ENCODE peak calls at places on chromosomes 4 and X, in four cellular contexts. R is thoracic aorta, T is Peyer's patch, V is mammary epithelial cell. Z is an unnamed sample.

GRCh38 chr4:2900701-2901100 is 57.1 kb downstream of the ADD1 start:
- DNase-seq in R (no peak), T (no peak), V (no peak), Z (no peak)

GRCh38 chr4:105417624-105418023 is 56.2 kb downstream of the PPA2 start:
- DNase-seq in R (no peak), T (no peak), V (no peak), Z (no peak)

GRCh38 chrX:106933538-106933961 is 13.3 kb downstream of the CLDN2 start:
- DNase-seq in R (no peak), T (no peak), V (no peak), Z (no peak)

GRCh38 chrX:120251471-120252011 is 929 bp downstream of the ZBTB33 start:
- DNase-seq in R (no peak), T (no peak), V (peak; percentile 9), Z (no peak)

GRCh38 chrX:69616520-69617203 is 749 bp downstream of the EDA start:
- DNase-seq in R (no peak), T (no peak), V (no peak), Z (no peak)

GRCh38 chrX:14832591-14832990 is 40.3 kb downstream of the FANCB start:
- DNase-seq in R (no peak), T (no peak), V (no peak), Z (no peak)

GRCh38 chr4:7151668-7152227 is 40.6 kb upstream of the SORCS2 start:
- DNase-seq in R (no peak), T (no peak), V (no peak), Z (no peak)

GRCh38 chr4:156476359-156476758 is 495.2 kb downstream of the PDGFC start:
- DNase-seq in R (no peak), T (no peak), V (peak; percentile 98), Z (no peak)

GRCh38 chrX:38214551-38214950 is 6.1 kb downstream of the SRPX start:
- DNase-seq in R (no peak), T (no peak), V (peak; percentile 60), Z (no peak)

GRCh38 chr4:31548823-31549222 is 828.7 kb downstream of the PCDH7 start:
- DNase-seq in R (no peak), T (no peak), V (no peak), Z (no peak)

GRCh38 chr4:39353478-39354177 is 12.5 kb downstream of the RFC1 start:
- DNase-seq in R (no peak), T (no peak), V (peak; percentile 48), Z (no peak)

GRCh38 chr4:1598641-1599481 is 85.3 kb downstream of the FAM53A start:
- DNase-seq in R (no peak), T (no peak), V (no peak), Z (no peak)

GRCh38 chrX:52923781-52924241 is 26.7 kb downstream of the FAM156B start:
- DNase-seq in R (no peak), T (no peak), V (peak; percentile 61), Z (no peak)

GRCh38 chr4:7315935-7316334 is 118.8 kb downstream of the PSAPL1 start:
- DNase-seq in R (no peak), T (no peak), V (no peak), Z (no peak)

GRCh38 chr4:13546855-13547562 is 2.7 kb upstream of the NKX3-2 start:
- DNase-seq in R (no peak), T (no peak), V (no peak), Z (no peak)

GRCh38 chr4:109803924-109804571 is 2.2 kb upstream of the CFI start:
- DNase-seq in R (no peak), T (no peak), V (peak; percentile 36), Z (no peak)

GRCh38 chrX:9662148-9662547 is 103.5 kb downstream of the GPR143 start:
- DNase-seq in R (no peak), T (no peak), V (no peak), Z (no peak)

GRCh38 chr4:127134490-127134889 is 498.3 kb upstream of the INTU start:
- DNase-seq in R (no peak), T (no peak), V (no peak), Z (no peak)

GRCh38 chr4:165403667-165404066 is 24.9 kb downstream of the CPE start:
- DNase-seq in R (no peak), T (no peak), V (no peak), Z (no peak)

GRCh38 chrX:7283741-7284140 is 135.8 kb upstream of the PUDP start:
- DNase-seq in R (no peak), T (no peak), V (no peak), Z (no peak)

GRCh38 chrX:153423652-153424051 is 12.4 kb downstream of the ZFP92 start:
- DNase-seq in R (no peak), T (no peak), V (no peak), Z (no peak)

GRCh38 chr4:95742179-95742578 is 97.7 kb upstream of the PDHA2 start:
- DNase-seq in R (no peak), T (no peak), V (no peak), Z (no peak)

GRCh38 chrX:68659385-68659784 is 11.9 kb downstream of the STARD8 start:
- DNase-seq in R (no peak), T (no peak), V (no peak), Z (no peak)

GRCh38 chr4:1072830-1073446 is 40.4 kb downstream of the RNF212 start:
- DNase-seq in R (no peak), T (peak; percentile 56), V (peak; percentile 55), Z (no peak)

GRCh38 chr4:103996637-103997036 is 276.9 kb upstream of the TACR3 start:
- DNase-seq in R (no peak), T (no peak), V (peak; percentile 94), Z (no peak)

GRCh38 chr4:140755811-140756291 is 334 bp downstream of the TBC1D9 start:
- DNase-seq in R (no peak), T (peak; percentile 47), V (peak; percentile 53), Z (no peak)

GRCh38 chrX:112645774-112646173 is 34.0 kb downstream of the LHFPL1 start:
- DNase-seq in R (no peak), T (no peak), V (no peak), Z (no peak)

GRCh38 chrX:153725039-153725831 is 579 bp downstream of the ABCD1 start:
- DNase-seq in R (no peak), T (no peak), V (no peak), Z (no peak)

GRCh38 chrX:133969191-133969590 is 16.2 kb downstream of the GPC3 start:
- DNase-seq in R (no peak), T (no peak), V (no peak), Z (no peak)

GRCh38 chr4:84948056-84948455 is 18.4 kb downstream of the WDFY3 start:
- DNase-seq in R (no peak), T (no peak), V (no peak), Z (no peak)

GRCh38 chr4:100016191-100016590 is 66.1 kb upstream of the H2AZ1 start:
- DNase-seq in R (no peak), T (no peak), V (no peak), Z (no peak)

GRCh38 chrX:11447418-11447817 is 154.2 kb downstream of the AMELX start:
- DNase-seq in R (no peak), T (no peak), V (no peak), Z (no peak)

GRCh38 chrX:11446951-11447350 is 153.7 kb downstream of the AMELX start:
- DNase-seq in R (no peak), T (no peak), V (no peak), Z (no peak)

GRCh38 chrX:11445540-11445939 is 152.3 kb downstream of the AMELX start:
- DNase-seq in R (no peak), T (no peak), V (no peak), Z (no peak)

GRCh38 chrX:11446331-11446730 is 153.1 kb downstream of the AMELX start:
- DNase-seq in R (no peak), T (no peak), V (no peak), Z (no peak)

DNA sequence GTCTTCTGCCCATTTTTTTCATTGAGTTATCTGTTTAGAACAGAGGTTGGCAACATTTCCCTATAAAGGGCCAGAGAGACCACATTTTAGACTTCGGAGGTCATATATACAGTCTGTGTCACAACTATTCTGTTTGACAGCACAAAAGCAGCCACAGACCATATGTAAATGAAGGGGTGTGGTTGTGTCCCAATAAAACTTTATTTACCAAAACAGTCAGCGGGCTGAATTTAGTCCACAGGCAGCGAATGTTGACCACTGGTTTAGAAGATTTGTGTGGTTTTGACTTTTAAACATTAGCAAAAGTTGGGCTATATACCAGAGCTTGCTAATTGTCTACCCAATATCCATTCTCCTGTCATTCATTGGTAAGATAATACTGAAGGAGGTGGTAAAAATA is 150.8 kb downstream of the AMELX start:
- DNase-seq in R (no peak), T (no peak), V (no peak), Z (no peak)
- H3K4me1 ChIP-seq in R (peaks cover 9% of the 10 kb centered on the region), T (no peaks in the 10 kb centered on the region), V (no peaks in the 10 kb centered on the region), Z (no peaks in the 10 kb centered on the region)

DNA sequence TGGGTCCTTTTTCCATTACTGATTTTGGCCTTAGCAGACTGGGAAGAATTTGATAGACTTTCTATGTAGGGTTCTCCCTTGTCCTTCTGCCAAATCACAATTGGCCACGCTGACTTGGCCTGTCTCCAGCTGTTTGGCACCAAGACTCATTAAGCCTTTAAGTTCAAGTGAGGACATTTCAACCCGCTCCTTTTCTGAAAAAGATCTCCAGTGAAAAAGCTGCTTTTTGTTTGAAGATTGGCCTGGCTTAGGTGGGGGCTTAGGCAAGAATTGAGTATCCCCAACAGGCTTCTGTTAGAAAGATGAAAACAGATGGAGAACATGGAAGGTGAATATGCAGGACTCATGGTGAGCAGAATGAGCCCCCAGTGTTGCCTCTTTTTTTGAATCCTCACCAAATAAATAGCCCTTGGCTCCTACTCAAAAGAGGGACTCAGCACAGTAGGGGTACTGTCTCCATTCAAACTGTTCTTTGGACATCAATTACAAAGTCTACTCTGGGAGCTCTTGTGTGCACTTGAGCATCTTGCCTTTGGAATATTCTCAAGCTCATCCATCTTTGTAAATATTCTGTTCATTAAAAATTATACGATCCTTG is 28.4 kb upstream of the LIMCH1 start:
- DNase-seq in R (no peak), T (no peak), V (no peak), Z (no peak)
- H3K27ac ChIP-seq in R (peak overlapping the region; percentile 6), T (no peak overlapping the region), V (no peak overlapping the region), Z (no peak overlapping the region)

DNA sequence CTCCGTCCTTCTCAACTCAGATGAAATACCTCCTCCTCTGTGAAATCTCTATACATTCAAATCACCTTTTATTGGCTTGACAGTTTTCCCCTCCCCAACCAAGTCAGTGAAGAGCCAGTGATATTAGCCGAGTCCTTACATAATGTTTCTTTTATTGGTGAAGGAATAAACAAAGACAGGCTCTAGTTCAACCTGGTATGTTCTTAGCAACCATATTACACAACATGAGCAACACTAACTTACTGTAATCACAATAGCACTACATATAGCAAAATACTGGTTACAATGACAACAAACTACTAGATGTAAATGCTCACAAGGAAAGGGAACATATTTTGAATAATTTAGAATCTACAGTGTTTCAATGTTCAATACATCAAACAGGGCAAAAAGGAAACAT is 19.9 kb downstream of the DHX15 start:
- DNase-seq in R (no peak), T (no peak), V (no peak), Z (no peak)
- H3K4me1 ChIP-seq in R (peaks cover 16% of the 10 kb centered on the region), T (no peaks in the 10 kb centered on the region), V (no peaks in the 10 kb centered on the region), Z (peaks cover 55% of the 10 kb centered on the region)

GRCh38 chrX:135974279-135974856 is 580 bp upstream of the MMGT1 start:
- DNase-seq in R (peak; percentile 24), T (peak; percentile 84), V (no peak), Z (peak; percentile 43)
- H3K27ac ChIP-seq in R (peak overlapping the region; percentile 57), T (no peak overlapping the region), V (no peak overlapping the region), Z (peak overlapping the region; percentile 78)

DNA sequence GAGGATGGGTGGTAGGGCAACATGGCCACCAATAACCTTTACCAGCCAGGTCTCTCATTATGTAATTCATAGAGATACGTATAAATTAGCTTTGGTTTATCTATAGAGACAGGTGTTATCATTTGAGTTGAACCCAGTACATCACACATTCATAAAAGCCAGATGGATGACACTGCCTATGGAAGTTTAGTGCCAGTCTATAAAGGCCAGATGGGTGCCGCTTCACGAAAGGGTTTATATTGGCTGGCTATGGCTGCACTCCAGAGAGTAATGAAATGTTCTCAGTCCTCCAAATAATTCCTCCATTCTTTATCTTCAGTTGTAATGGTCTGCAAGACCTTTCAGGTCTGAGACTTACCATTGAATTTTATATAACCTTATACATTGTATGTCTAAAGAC is 331.9 kb upstream of the NR3C2 start:
- DNase-seq in R (no peak), T (no peak), V (no peak), Z (no peak)
- H3K4me1 ChIP-seq in R (no peaks in the 10 kb centered on the region), T (no peaks in the 10 kb centered on the region), V (no peaks in the 10 kb centered on the region), Z (no peaks in the 10 kb centered on the region)